ENCODE peak calls at places on chromosomes 6 and 20, in four cellular contexts. H is C1 segment of cervical spinal cord, W is NCI-H1092 treated with DMSO at 0.1 percent for 48 hours, A is kidney glomerular epithelial cell. S is an unnamed sample.

GRCh38 chr6:55853008-55854001 is 22.1 kb downstream of the BMP5 start:
- DNase-seq in H (no peak), W (no peak), A (no peak), S (no peak)

GRCh38 chr6:100673641-100674040 is 207.5 kb downstream of the ASCC3 start:
- DNase-seq in H (no peak), W (no peak), A (no peak), S (no peak)

GRCh38 chr20:13819885-13820645 is 35.2 kb downstream of the NDUFAF5 start:
- DNase-seq in H (no peak), W (peak; percentile 71), A (peak; percentile 78), S (peak; percentile 6)

GRCh38 chr20:10984294-10984693 is 310.5 kb upstream of the JAG1 start:
- DNase-seq in H (no peak), W (no peak), A (no peak), S (no peak)

GRCh38 chr6:149190228-149190831 is 127.2 kb upstream of the TAB2 start:
- DNase-seq in H (no peak), W (no peak), A (no peak), S (no peak)

GRCh38 chr6:3516094-3516493 is 59.2 kb upstream of the SLC22A23 start:
- DNase-seq in H (no peak), W (no peak), A (no peak), S (no peak)

GRCh38 chr6:32982084-32982701 is 13.8 kb downstream of the BRD2 start:
- DNase-seq in H (no peak), W (peak; percentile 42), A (no peak), S (no peak)

GRCh38 chr20:1326031-1326930 is 2.7 kb downstream of the SDCBP2 start:
- DNase-seq in H (no peak), W (no peak), A (no peak), S (no peak)

GRCh38 chr20:13922241-13922640 is 68.2 kb downstream of the SEL1L2 start:
- DNase-seq in H (no peak), W (no peak), A (no peak), S (no peak)

GRCh38 chr20:1813101-1813529 is 82.1 kb upstream of the SIRPA start:
- DNase-seq in H (no peak), W (no peak), A (peak; percentile 82), S (no peak)

GRCh38 chr20:19211252-19211651 is 1.2 kb upstream of the SLC24A3 start:
- DNase-seq in H (no peak), W (no peak), A (no peak), S (no peak)

GRCh38 chr6:35754452-35755321 is 17.9 kb downstream of the ARMC12 start:
- DNase-seq in H (no peak), W (peak; percentile 8), A (no peak), S (no peak)

GRCh38 chr6:162974685-162975084 is 246.9 kb downstream of the PACRG start:
- DNase-seq in H (no peak), W (no peak), A (no peak), S (no peak)

GRCh38 chr20:2640260-2640659 is 12.2 kb upstream of the NOP56 start:
- DNase-seq in H (no peak), W (no peak), A (no peak), S (no peak)

GRCh38 chr6:48140221-48140620 is 29.2 kb upstream of the PTCHD4 start:
- DNase-seq in H (no peak), W (no peak), A (no peak), S (no peak)

GRCh38 chr20:10376271-10377075 is 57.5 kb downstream of the MKKS start:
- DNase-seq in H (no peak), W (no peak), A (peak; percentile 60), S (no peak)

GRCh38 chr20:20407891-20408805 is 40.2 kb downstream of the INSM1 start:
- DNase-seq in H (no peak), W (peak; percentile 52), A (no peak), S (no peak)

GRCh38 chr6:158660331-158660730 is 10.5 kb downstream of the SYTL3 start:
- DNase-seq in H (no peak), W (peak; percentile 42), A (no peak), S (no peak)

GRCh38 chr6:89034586-89035251 is 45.8 kb upstream of the PNRC1 start:
- DNase-seq in H (no peak), W (no peak), A (peak; percentile 40), S (no peak)

GRCh38 chr6:42390228-42390934 is 61.3 kb downstream of the TRERF1 start:
- DNase-seq in H (no peak), W (no peak), A (no peak), S (peak; percentile 62)

GRCh38 chr6:18515767-18516166 is 128.6 kb downstream of the RNF144B start:
- DNase-seq in H (no peak), W (no peak), A (peak; percentile 51), S (no peak)

GRCh38 chr20:20549699-20550098 is 162.7 kb downstream of the RALGAPA2 start:
- DNase-seq in H (no peak), W (no peak), A (peak; percentile 23), S (no peak)

GRCh38 chr6:73017473-73017872 is 207.8 kb downstream of the KHDC1L start:
- DNase-seq in H (no peak), W (peak; percentile 14), A (no peak), S (no peak)

GRCh38 chr20:2799688-2800589 is 488 bp downstream of the CPXM1 start:
- DNase-seq in H (no peak), W (no peak), A (no peak), S (no peak)

GRCh38 chr6:45278367-45278766 is 49.8 kb upstream of the RUNX2 start:
- DNase-seq in H (no peak), W (no peak), A (no peak), S (no peak)

GRCh38 chr20:63499333-63499969 is 568 bp upstream of the EEF1A2 start:
- DNase-seq in H (no peak), W (peak; percentile 64), A (no peak), S (no peak)

GRCh38 chr6:155152211-155153076 is 111.4 kb upstream of the CLDN20 start:
- DNase-seq in H (no peak), W (no peak), A (no peak), S (no peak)

S was measured in GM06990.